ENCODE peak calls at places on chromosomes 11 and 22, in eight cellular contexts. N is upper lobe of left lung, Y is ovary, G is right lobe of liver, Q is heart left ventricle, O is esophagus muscularis mucosa, A is stomach, V is uterus. U is an unnamed sample.
A peak's percentile ranks its signal among the peaks of the same experiment; 100 is the strongest.

GRCh38 chr11:7964873-7965272 is 374 bp downstream of the NLRP10 start:
- DNase-seq in N (no peak), Y (no peak), G (no peak), Q (no peak), O (no peak), A (no peak), V (no peak), U (no peak)

GRCh38 chr11:66856496-66857233 is at the start of gene LRFN4:
- DNase-seq in N (no peak), Y (no peak), G (peak; percentile 75), Q (no peak), O (no peak), A (peak; percentile 61), V (peak; percentile 47), U (no peak)

GRCh38 chr11:67274768-67275605 is 8.7 kb downstream of the GRK2 start:
- DNase-seq in N (peak; percentile 31), Y (peak; percentile 59), G (peak; percentile 81), Q (peak; percentile 77), O (no peak), A (no peak), V (peak; percentile 41), U (no peak)

GRCh38 chr11:101127699-101128570 is 1.7 kb downstream of the PGR start:
- DNase-seq in N (peak; percentile 28), Y (peak; percentile 69), G (peak; percentile 52), Q (peak; percentile 74), O (no peak), A (peak; percentile 26), V (peak; percentile 29), U (no peak)

GRCh38 chr11:119907122-119907933 is 178.3 kb upstream of the NECTIN1 start:
- DNase-seq in N (peak; percentile 66), Y (no peak), G (peak; percentile 78), Q (no peak), O (no peak), A (peak; percentile 90), V (no peak), U (no peak)

GRCh38 chr11:6611092-6612007 is 666 bp downstream of the TAF10 start:
- DNase-seq in N (no peak), Y (peak; percentile 79), G (peak; percentile 74), Q (peak; percentile 76), O (no peak), A (no peak), V (peak; percentile 66), U (peak; percentile 10)

GRCh38 chr11:128289048-128289447 is 298.3 kb downstream of the ETS1 start:
- DNase-seq in N (no peak), Y (no peak), G (no peak), Q (no peak), O (no peak), A (no peak), V (no peak), U (no peak)

GRCh38 chr22:21015051-21016006 is at the start of gene P2RX6:
- DNase-seq in N (no peak), Y (no peak), G (no peak), Q (no peak), O (no peak), A (no peak), V (no peak), U (peak; percentile 47)

GRCh38 chr11:111635706-111636045 is 33.4 kb downstream of the SIK2 start:
- DNase-seq in N (no peak), Y (peak; percentile 36), G (no peak), Q (no peak), O (no peak), A (no peak), V (peak; percentile 24), U (peak; percentile 39)

GRCh38 chr11:72080326-72081183 is at the start of the genes LRRC51 and NUMA1:
- DNase-seq in N (peak; percentile 100), Y (peak; percentile 99), G (peak; percentile 99), Q (peak; percentile 99), O (peak; percentile 100), A (peak; percentile 100), V (peak; percentile 100), U (peak; percentile 100)

GRCh38 chr11:45143494-45143893 is 2.9 kb upstream of the PRDM11 start:
- DNase-seq in N (no peak), Y (no peak), G (no peak), Q (no peak), O (peak; percentile 47), A (no peak), V (no peak), U (no peak)
- TF ChIP-seq POLR2A in N (no peak), Y (no peak), G (no peak), Q (no peak), O (no peak), A (no peak), V (no peak), U (no peak)

GRCh38 chr22:47006869-47007268 is 244.4 kb downstream of the TBC1D22A start:
- DNase-seq in N (no peak), Y (no peak), G (no peak), Q (no peak), O (no peak), A (no peak), V (no peak), U (no peak)
- H3K36me3 ChIP-seq in N (peaks cover 12% of the 10 kb centered on the region), Y (no peaks in the 10 kb centered on the region), G (no peaks in the 10 kb centered on the region), Q (no peaks in the 10 kb centered on the region), O (peaks cover 11% of the 10 kb centered on the region), A (peaks cover 20% of the 10 kb centered on the region), V (no peaks in the 10 kb centered on the region), U (no peaks in the 10 kb centered on the region)

GRCh38 chr22:19963863-19964642 is 22.4 kb upstream of the TXNRD2 start:
- DNase-seq in N (no peak), Y (no peak), G (peak; percentile 48), Q (peak; percentile 53), O (no peak), A (no peak), V (no peak), U (no peak)
- TF ChIP-seq POLR2A in N (no peak), Y (no peak), G (no peak), Q (no peak), O (no peak), A (no peak), V (no peak), U (no peak)

DNA sequence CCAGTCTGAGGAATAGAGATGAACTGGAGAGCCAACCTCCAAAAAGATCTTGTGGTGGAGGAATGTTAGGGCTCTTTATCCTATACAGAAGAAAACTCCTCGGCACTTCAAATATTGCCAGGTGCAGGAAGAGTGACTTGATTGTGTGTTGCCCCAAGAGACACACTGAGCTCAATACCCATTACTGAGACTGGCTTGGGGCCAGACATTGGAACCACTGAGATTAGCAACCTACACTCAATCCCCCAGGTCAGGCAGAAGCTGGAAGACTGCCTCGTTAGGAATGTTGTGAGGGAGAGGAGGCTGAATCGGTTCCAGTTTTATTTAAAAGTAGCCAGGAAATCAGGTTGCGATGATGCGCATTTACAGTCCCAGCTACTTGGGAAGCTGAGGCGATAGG is 2.4 kb upstream of the SGSM3 start:
- DNase-seq in N (no peak), Y (no peak), G (no peak), Q (no peak), O (no peak), A (no peak), V (no peak), U (no peak)
- H3K36me3 ChIP-seq in N (peaks cover 59% of the 10 kb centered on the region), Y (no peaks in the 10 kb centered on the region), G (peaks cover 34% of the 10 kb centered on the region), Q (peaks cover 6% of the 10 kb centered on the region), O (peaks cover 50% of the 10 kb centered on the region), A (peaks cover 56% of the 10 kb centered on the region), V (no peaks in the 10 kb centered on the region), U (peaks cover 46% of the 10 kb centered on the region)

U was measured in gastrocnemius medialis.